ENCODE peak calls at places on chromosome 22, in four cellular contexts. L is stimulated activated CD4-positive, alpha-beta T cell treated with anti-CD3 and anti-CD28 coated beads, Interleukin-2, amount 100 ng/mL, for 48 hours; V is activated naive CD4-positive, alpha-beta T cell treated with anti-CD3 and anti-CD28 coated beads, Interleukin-2, amount 10 ng/mL, durations not matched to agents 7 days and 5 days; U is posterior vena cava. M is an unnamed sample.

GRCh38 chr22:19526076-19526701 is 2.0 kb upstream of the CLDN5 start:
- DNase-seq in U (peak; percentile 57), L (no peak), V (no peak), M (no peak)

GRCh38 chr22:46047226-46047625 is 70.3 kb upstream of the WNT7B start:
- DNase-seq in V (no peak), U (peak; percentile 18), L (no peak), M (no peak)

GRCh38 chr22:30892286-30892685 is 76.3 kb downstream of the MORC2 start:
- DNase-seq in L (no peak), V (no peak), U (peak; percentile 62), M (no peak)

GRCh38 chr22:35642305-35642741 is 5.9 kb upstream of the APOL6 start:
- DNase-seq in V (no peak), L (no peak), U (no peak), M (no peak)

GRCh38 chr22:27779650-27780049 is 21.9 kb downstream of the MN1 start:
- DNase-seq in V (no peak), L (no peak), U (no peak), M (no peak)

GRCh38 chr22:19870153-19871022 is 15.7 kb upstream of the GNB1L start:
- DNase-seq in U (peak; percentile 62), L (no peak), V (no peak), M (no peak)

GRCh38 chr22:25346859-25347751 is 127.7 kb downstream of the CRYBB2 start:
- DNase-seq in U (no peak), V (peak; percentile 11), L (no peak), M (no peak)

GRCh38 chr22:21652547-21653545 is 10.7 kb downstream of the SDF2L1 start:
- DNase-seq in L (no peak), V (no peak), U (no peak), M (no peak)

GRCh38 chr22:39571538-39571937 is 985 bp downstream of the CACNA1I start:
- DNase-seq in L (no peak), U (no peak), V (no peak), M (no peak)